ENCODE peak calls at places on chromosomes 6 and 20, in seven cellular contexts. F, D, N, J, H, V and A are unnamed samples.

GRCh38 chr20:58308680-58309527 is 611 bp upstream of the RAB22A start:
- DNase-seq in D (peak), F (peak), J (peak), H (peak), N (peak), V (peak), A (peak)

GRCh38 chr20:19056909-19057308 is 155.5 kb upstream of the SLC24A3 start:
- DNase-seq in D (no peak), H (no peak), F (no peak), V (no peak), N (no peak), J (no peak), A (no peak)

GRCh38 chr6:132977413-132977812 is 163.0 kb downstream of the RPS12 start:
- DNase-seq in H (no peak), F (no peak), V (no peak), N (no peak), D (no peak), J (no peak), A (no peak)

GRCh38 chr20:10432079-10432478 is 1.9 kb downstream of the MKKS start:
- DNase-seq in F (no peak), N (peak), V (no peak), D (no peak), J (no peak), H (peak), A (no peak)

GRCh38 chr6:21033575-21034026 is 499.3 kb downstream of the CDKAL1 start:
- DNase-seq in F (no peak), N (peak), D (peak), H (peak), V (peak), J (no peak), A (no peak)

GRCh38 chr6:122563364-122564052 is 46.7 kb upstream of the PKIB start:
- DNase-seq in N (no peak), J (no peak), H (no peak), V (no peak), D (no peak), F (no peak), A (no peak)

GRCh38 chr6:149118737-149119653 is 198.5 kb upstream of the TAB2 start:
- DNase-seq in D (no peak), V (no peak), H (peak), N (no peak), F (no peak), J (no peak), A (no peak)

GRCh38 chr6:31058128-31058894 is 48.0 kb downstream of the MUC22 start:
- DNase-seq in F (no peak), J (no peak), D (peak), H (peak), V (peak), N (peak), A (peak)

GRCh38 chr6:121670511-121670910 is 235.1 kb downstream of the GJA1 start:
- DNase-seq in J (no peak), N (peak), D (peak), H (peak), F (no peak), V (no peak), A (no peak)

GRCh38 chr20:51768759-51769517 is 748 bp upstream of the ATP9A start:
- DNase-seq in D (no peak), J (no peak), N (peak), F (no peak), H (no peak), V (no peak), A (no peak)

GRCh38 chr6:52546678-52547077 is 30.2 kb downstream of the TRAM2 start:
- DNase-seq in J (no peak), F (peak), D (no peak), N (no peak), V (no peak), H (no peak), A (no peak)

GRCh38 chr20:62511915-62512610 is 36.3 kb upstream of the GATA5 start:
- DNase-seq in V (no peak), F (no peak), D (no peak), H (no peak), N (no peak), J (no peak), A (no peak)

DNA sequence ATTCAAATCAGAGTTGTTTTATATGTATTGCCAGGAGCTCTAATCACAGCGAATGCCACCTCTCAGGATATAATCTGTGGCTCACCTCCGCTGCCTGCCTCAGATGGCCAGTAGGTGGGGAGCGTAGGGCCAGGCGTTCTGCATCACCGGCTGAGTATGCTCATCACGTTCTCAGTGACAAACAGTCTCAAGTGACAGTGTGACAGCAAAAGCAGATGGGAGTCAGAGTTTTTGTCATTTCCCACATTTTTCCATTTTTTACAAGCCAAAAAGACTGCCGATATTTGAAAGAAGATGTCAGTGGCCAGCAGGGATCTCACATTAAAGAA is 208.7 kb downstream of the ALDH8A1 start:
- DNase-seq in D (no peak), F (no peak), J (no peak), N (no peak), V (no peak), H (no peak), A (no peak)
- TF ChIP-seq CTCF in D (no peak), F (no peak), J (no peak), N (peak), V (no peak), H (peak), A (no peak)

GRCh38 chr6:32169211-32169610 is 4.8 kb downstream of the EGFL8 start:
- DNase-seq in V (no peak), D (no peak), J (no peak), H (no peak), N (no peak), F (no peak), A (no peak)

GRCh38 chr6:32170294-32170693 is 5.6 kb downstream of the AGPAT1 start:
- DNase-seq in H (no peak), D (no peak), V (no peak), J (no peak), N (no peak), F (no peak), A (no peak)

GRCh38 chr6:32168350-32168749 is 4.0 kb downstream of the EGFL8 start:
- DNase-seq in F (no peak), J (no peak), V (no peak), H (no peak), N (no peak), D (no peak), A (no peak)

GRCh38 chr6:32167761-32168262 is 3.4 kb downstream of the EGFL8 start:
- DNase-seq in H (no peak), V (no peak), F (no peak), D (no peak), N (no peak), J (no peak), A (no peak)

GRCh38 chr6:32168807-32169206 is 4.4 kb downstream of the EGFL8 start:
- DNase-seq in D (no peak), J (no peak), F (no peak), H (peak), V (no peak), N (peak), A (no peak)
- TF ChIP-seq CTCF in D (no peak), J (no peak), F (no peak), H (no peak), V (no peak), N (no peak), A (no peak)

GRCh38 chr6:36095497-36096391 is 34.6 kb upstream of the MAPK13 start:
- DNase-seq in F (no peak), N (no peak), J (no peak), H (no peak), D (no peak), V (no peak), A (peak)
- TF ChIP-seq CTCF in F (no peak), N (no peak), J (peak), H (no peak), D (no peak), V (no peak), A (no peak)

DNA sequence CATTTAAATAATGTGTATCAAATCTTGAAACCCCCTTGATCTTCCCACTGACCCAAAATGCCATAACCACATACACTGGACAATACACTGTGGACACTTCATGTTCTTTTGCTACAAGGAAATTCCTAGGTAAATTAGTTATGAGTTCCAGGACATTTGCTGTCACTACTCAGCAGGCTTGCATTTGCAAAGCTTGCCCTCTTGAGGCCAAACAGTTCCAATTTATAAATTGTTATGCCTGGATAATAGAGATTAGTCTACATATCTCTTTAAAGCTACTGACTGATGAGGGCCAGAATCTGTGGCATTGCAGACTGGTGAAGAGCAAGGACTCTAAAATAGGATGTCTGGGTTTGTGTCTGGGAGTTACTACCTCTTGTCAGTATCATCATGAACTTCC is 17.4 kb upstream of the RAB32 start:
- DNase-seq in J (no peak), N (peak), F (no peak), D (peak), V (no peak), H (peak), A (no peak)
- TF ChIP-seq CTCF in J (no peak), N (peak), F (no peak), D (peak), V (peak), H (peak), A (no peak)

GRCh38 chr6:113194090-113194489 is 663.1 kb upstream of the MARCKS start:
- DNase-seq in H (no peak), F (no peak), D (no peak), J (no peak), V (no peak), N (no peak), A (no peak)

GRCh38 chr6:113187671-113188070 is 669.5 kb upstream of the MARCKS start:
- DNase-seq in J (no peak), V (no peak), D (peak), N (no peak), F (no peak), H (no peak), A (no peak)

GRCh38 chr6:113185299-113185698 is 671.8 kb upstream of the MARCKS start:
- DNase-seq in D (peak), F (no peak), V (no peak), N (peak), H (no peak), J (no peak), A (no peak)

GRCh38 chr6:113184736-113185135 is 672.4 kb upstream of the MARCKS start:
- DNase-seq in D (peak), F (no peak), H (no peak), N (peak), V (no peak), J (no peak), A (no peak)

DNA sequence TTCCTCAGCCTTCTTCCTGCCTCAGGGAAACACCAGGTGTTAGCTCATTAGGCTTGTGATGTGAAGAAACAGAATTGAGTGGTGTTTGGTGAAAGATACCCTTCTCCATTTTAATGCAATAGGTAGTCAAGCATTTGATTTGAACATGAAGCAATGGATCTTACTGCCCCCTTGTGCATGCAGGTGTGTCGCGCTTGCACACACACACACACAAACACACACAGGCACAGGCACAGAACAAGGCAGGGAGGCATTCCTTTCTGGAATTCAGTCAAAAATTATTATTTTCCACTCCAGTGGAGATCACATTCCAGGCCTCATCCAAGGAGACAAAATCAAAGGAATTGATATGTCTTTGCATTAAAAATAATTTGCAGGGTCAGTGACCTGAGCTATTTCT is 667.0 kb upstream of the MARCKS start:
- DNase-seq in F (no peak), J (no peak), D (no peak), V (no peak), N (peak), H (peak), A (no peak)
- TF ChIP-seq CTCF in F (peak), J (no peak), D (no peak), V (no peak), N (peak), H (peak), A (no peak)

GRCh38 chr6:158589371-158589770 is 29.5 kb downstream of the TMEM181 start:
- DNase-seq in J (no peak), F (no peak), H (no peak), N (no peak), D (no peak), V (no peak), A (no peak)

GRCh38 chr6:158586652-158587051 is 26.8 kb downstream of the TMEM181 start:
- DNase-seq in H (no peak), N (no peak), V (no peak), J (no peak), D (no peak), F (no peak), A (no peak)

GRCh38 chr6:158584236-158584651 is 24.4 kb downstream of the TMEM181 start:
- DNase-seq in N (no peak), V (no peak), F (no peak), D (no peak), J (no peak), H (no peak), A (no peak)
- TF ChIP-seq CTCF in N (no peak), V (no peak), F (no peak), D (no peak), J (no peak), H (no peak), A (no peak)